ENCODE peak calls at places on chromosomes 7 and 10, in four cellular contexts. X is substantia nigra; I is naive thymus-derived CD8-positive, alpha-beta T cell; A is NCI-H524 treated with DMSO at 0.1 percent for 48 hours. T is an unnamed sample.

GRCh38 chr7:50739744-50740455 is 42.8 kb downstream of the GRB10 start:
- DNase-seq in I (peak), X (no peak), A (no peak), T (no peak)

GRCh38 chr7:93245525-93246432 is 13.6 kb downstream of the VPS50 start:
- DNase-seq in X (no peak), I (no peak), A (no peak), T (peak)

GRCh38 chr10:64036996-64037666 is 515.9 kb downstream of the REEP3 start:
- DNase-seq in I (no peak), X (no peak), A (no peak), T (no peak)

GRCh38 chr10:71523756-71524155 is 127.0 kb downstream of the CDH23 start:
- DNase-seq in X (no peak), A (no peak), I (no peak), T (no peak)

GRCh38 chr10:128529225-128529624 is 403.0 kb upstream of the MKI67 start:
- DNase-seq in A (no peak), I (no peak), X (no peak), T (no peak)

GRCh38 chr7:50278120-50278519 is 26.4 kb upstream of the IKZF1 start:
- DNase-seq in X (no peak), A (no peak), I (no peak), T (no peak)

GRCh38 chr7:98354511-98355249 is 46.2 kb downstream of the BAIAP2L1 start:
- DNase-seq in I (no peak), X (no peak), A (no peak), T (no peak)

GRCh38 chr10:61795551-61795950 is 105.9 kb upstream of the ARID5B start:
- DNase-seq in I (no peak), A (no peak), X (no peak), T (no peak)

T was measured in B cell.